ENCODE peak calls at places on chromosomes 16 and 17, in eight cellular contexts. Y, N, X, B, P, T, Q and O are unnamed samples.

GRCh38 chr16:79651363-79651762 is 50.8 kb upstream of the MAF start:
- DNase-seq in N (no peak), Y (peak), X (peak), T (peak), B (peak), P (no peak), Q (no peak), O (no peak)

GRCh38 chr17:82876602-82877391 is 37.0 kb upstream of the ZNF750 start:
- DNase-seq in T (peak), Y (peak), Q (peak), X (peak), P (peak), N (peak), B (peak), O (peak)

GRCh38 chr17:78013683-78014467 is 55.4 kb downstream of the TNRC6C start:
- DNase-seq in B (no peak), X (no peak), Q (peak), T (peak), N (no peak), P (peak), Y (peak), O (no peak)

GRCh38 chr17:35390663-35391062 is 17.2 kb upstream of the SLFN11 start:
- DNase-seq in P (no peak), Y (no peak), X (no peak), N (no peak), T (no peak), Q (no peak), B (no peak), O (no peak)

GRCh38 chr17:57442914-57443571 is 186.7 kb downstream of the MSI2 start:
- DNase-seq in B (peak), P (no peak), T (no peak), X (no peak), N (no peak), Q (peak), Y (no peak), O (no peak)

GRCh38 chr17:17064322-17064721 is 22.1 kb downstream of the MPRIP start:
- DNase-seq in P (no peak), Y (no peak), T (no peak), N (no peak), B (no peak), X (peak), Q (no peak), O (peak)

GRCh38 chr17:47702391-47702995 is 8.5 kb downstream of the TBKBP1 start:
- DNase-seq in P (no peak), X (no peak), T (no peak), Q (no peak), N (peak), Y (no peak), B (no peak), O (peak)

GRCh38 chr16:4801051-4801961 is 1.1 kb downstream of the ROGDI start:
- DNase-seq in T (no peak), Y (no peak), Q (no peak), N (no peak), B (no peak), P (peak), X (no peak), O (no peak)

GRCh38 chr16:25264599-25264998 is 7.0 kb upstream of the ZKSCAN2 start:
- DNase-seq in B (no peak), N (no peak), P (peak), X (no peak), Y (no peak), Q (no peak), T (no peak), O (no peak)

GRCh38 chr17:41869426-41869825 is 4.2 kb upstream of the KLHL11 start:
- DNase-seq in T (no peak), B (no peak), N (peak), X (no peak), Q (no peak), P (no peak), Y (no peak), O (no peak)

GRCh38 chr17:28599311-28600184 is 723 bp upstream of the SPAG5 start:
- DNase-seq in X (peak), B (peak), Y (peak), Q (peak), T (peak), P (no peak), N (peak), O (no peak)

GRCh38 chr16:70476272-70477020 is 22.1 kb downstream of the FCSK start:
- DNase-seq in Y (peak), P (no peak), X (no peak), B (peak), Q (no peak), T (no peak), N (no peak), O (no peak)

GRCh38 chr16:50311891-50312501 is 45.6 kb downstream of the ADCY7 start:
- DNase-seq in T (no peak), Y (no peak), B (no peak), Q (peak), P (no peak), X (peak), N (peak), O (peak)

GRCh38 chr16:1923299-1924034 is 5.3 kb upstream of the HS3ST6 start:
- DNase-seq in T (no peak), Q (no peak), B (no peak), X (no peak), Y (no peak), N (no peak), P (peak), O (no peak)

GRCh38 chr17:40373324-40373723 is 8.8 kb upstream of the GJD3 start:
- DNase-seq in B (no peak), N (no peak), Q (no peak), P (no peak), T (no peak), X (no peak), Y (no peak), O (no peak)

GRCh38 chr17:17884281-17885028 is 47.7 kb upstream of the SREBF1 start:
- DNase-seq in N (no peak), Y (no peak), Q (no peak), T (no peak), X (no peak), P (no peak), B (no peak), O (no peak)

GRCh38 chr17:39306028-39306427 is 80.3 kb upstream of the STAC2 start:
- DNase-seq in T (no peak), N (no peak), Q (peak), Y (no peak), P (no peak), B (no peak), X (no peak), O (no peak)

GRCh38 chr16:5504028-5504758 is 406.6 kb upstream of the EEF2KMT start:
- DNase-seq in N (no peak), T (no peak), Q (no peak), X (no peak), Y (peak), P (no peak), B (no peak), O (no peak)

GRCh38 chr16:66107661-66108060 is 258.8 kb upstream of the CDH5 start:
- DNase-seq in N (no peak), Y (no peak), P (no peak), X (no peak), Q (no peak), B (no peak), T (no peak), O (no peak)

GRCh38 chr17:1164935-1165556 is 14.7 kb downstream of the ABR start:
- DNase-seq in Q (no peak), P (no peak), B (no peak), Y (no peak), N (no peak), X (no peak), T (no peak), O (no peak)

GRCh38 chr17:17206149-17206912 is at the start of gene PLD6:
- DNase-seq in N (peak), Q (peak), T (peak), P (no peak), X (peak), B (peak), Y (no peak), O (no peak)

GRCh38 chr16:23729503-23730424 is 16.7 kb upstream of the ERN2 start:
- DNase-seq in X (no peak), Q (no peak), N (no peak), B (no peak), T (no peak), Y (no peak), P (no peak), O (no peak)

GRCh38 chr17:68344701-68345136 is 53.4 kb downstream of the ARSG start:
- DNase-seq in N (no peak), Q (no peak), Y (no peak), X (no peak), T (no peak), B (no peak), P (no peak), O (no peak)

GRCh38 chr17:5838661-5839300 is 231.4 kb upstream of the WSCD1 start:
- DNase-seq in Y (no peak), N (no peak), Q (no peak), X (no peak), B (no peak), P (no peak), T (no peak), O (no peak)

GRCh38 chr16:69382421-69382820 is 3.4 kb downstream of the TERF2 start:
- DNase-seq in Y (no peak), B (no peak), P (no peak), Q (no peak), N (no peak), X (no peak), T (no peak), O (no peak)

GRCh38 chr16:648071-648785 is 937 bp upstream of the WDR90 start:
- DNase-seq in P (no peak), T (peak), X (no peak), N (peak), Y (no peak), B (no peak), Q (peak), O (no peak)

GRCh38 chr17:77535435-77535834 is 394.7 kb downstream of the SEC14L1 start:
- DNase-seq in B (no peak), T (no peak), Q (no peak), P (no peak), Y (no peak), X (peak), N (peak), O (peak)

GRCh38 chr17:80141463-80142165 is 5.3 kb downstream of the EIF4A3 start:
- DNase-seq in Q (no peak), N (no peak), Y (no peak), P (no peak), B (no peak), X (no peak), T (no peak), O (no peak)

DNA sequence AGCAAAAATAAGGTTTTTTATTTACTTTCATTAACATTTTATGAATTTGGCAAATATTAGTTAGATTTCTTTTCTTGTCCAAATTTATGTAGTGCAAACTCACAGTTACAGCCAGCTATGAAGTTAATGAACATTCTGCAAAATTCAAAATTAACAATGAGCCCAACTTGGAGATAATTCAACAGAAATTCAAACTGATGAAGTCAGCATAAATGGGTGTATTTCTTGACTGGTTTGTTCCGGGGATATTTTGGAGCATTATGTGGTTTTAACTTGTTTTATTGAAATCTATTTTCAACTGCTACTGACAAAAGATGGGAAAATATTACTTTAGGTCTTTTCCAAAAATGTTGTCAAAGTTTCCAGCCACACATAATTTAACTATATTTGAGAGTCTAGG is 807.9 kb downstream of the CDH8 start:
- DNase-seq in P (no peak), T (no peak), X (no peak), Q (no peak), N (no peak), Y (no peak), B (no peak), O (no peak)
- TF ChIP-seq CTCF in P (no peak), T (no peak), X (no peak), Q (no peak), N (no peak), Y (no peak), B (no peak), O (no peak)

DNA sequence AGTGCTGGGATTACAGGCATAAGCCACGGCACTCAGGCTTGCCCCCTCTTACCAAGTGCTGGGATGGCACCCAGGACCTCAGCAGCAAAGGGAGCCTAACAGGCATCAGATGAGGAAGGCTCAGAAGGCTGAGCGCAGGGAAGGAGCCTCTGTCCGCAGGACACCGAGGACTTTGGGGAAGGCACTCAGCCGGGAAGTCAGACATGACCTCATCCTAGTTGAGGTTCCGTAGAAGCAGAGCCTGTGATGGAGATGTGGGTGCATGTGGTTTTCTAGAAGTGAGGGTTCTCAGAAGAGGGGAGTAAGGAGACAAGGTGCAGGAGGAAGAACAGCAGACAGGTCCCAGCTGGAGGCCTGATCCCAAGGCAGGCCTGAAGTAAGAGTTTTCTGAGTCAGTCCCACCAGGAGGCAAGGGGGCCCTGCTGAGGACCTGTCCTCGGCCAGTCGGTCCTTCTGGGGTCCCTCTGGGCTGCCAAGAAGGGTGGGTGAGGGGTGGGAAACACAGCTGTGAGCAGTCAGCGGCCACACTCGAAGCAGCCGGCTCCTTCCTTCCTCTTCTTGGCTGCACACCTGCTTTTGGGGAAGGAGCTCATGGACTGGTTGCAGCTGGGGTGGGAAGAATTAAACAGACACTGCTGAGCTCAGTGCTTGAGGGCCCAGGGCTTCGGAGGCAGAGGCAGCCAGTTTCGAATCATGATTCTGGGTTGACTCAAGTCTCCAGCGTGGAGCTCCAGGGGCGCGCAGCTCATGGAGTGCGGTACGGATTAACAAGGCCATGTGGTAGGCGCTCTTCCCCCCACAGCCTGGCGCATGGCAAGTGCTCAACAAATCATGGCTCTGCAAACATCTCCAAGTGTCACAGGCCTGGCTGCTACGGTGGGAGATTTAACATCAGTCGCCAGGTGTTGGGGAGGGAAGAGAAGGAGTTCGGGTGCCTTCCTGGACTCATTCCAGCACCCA is 38.9 kb upstream of the SNN start:
- DNase-seq in Y (no peak), Q (peak), T (peak), X (no peak), B (no peak), N (no peak), P (no peak), O (no peak)
- TF ChIP-seq CTCF in Y (no peak), Q (no peak), T (no peak), X (no peak), B (no peak), N (no peak), P (no peak), O (no peak)

GRCh38 chr17:22517716-22518115 is 825.4 kb downstream of the KCNJ18 start:
- DNase-seq in N (no peak), Q (no peak), B (no peak), X (no peak), P (no peak), T (no peak), Y (no peak), O (no peak)
- TF ChIP-seq CTCF in N (no peak), Q (no peak), B (no peak), X (no peak), P (no peak), T (no peak), Y (no peak), O (no peak)

GRCh38 chr17:58533616-58534188 is 19.3 kb upstream of the MTMR4 start:
- DNase-seq in X (no peak), P (no peak), Q (no peak), T (no peak), N (no peak), Y (no peak), B (no peak), O (no peak)

GRCh38 chr17:58532555-58532951 is 18.1 kb upstream of the MTMR4 start:
- DNase-seq in Y (no peak), B (no peak), Q (no peak), P (no peak), X (no peak), N (no peak), T (no peak), O (no peak)

GRCh38 chr17:58534901-58535421 is 20.5 kb upstream of the MTMR4 start:
- DNase-seq in X (no peak), N (no peak), Q (no peak), P (no peak), T (no peak), Y (no peak), B (no peak), O (no peak)

GRCh38 chr17:58535431-58535830 is 21.0 kb upstream of the MTMR4 start:
- DNase-seq in X (no peak), B (no peak), N (no peak), Y (no peak), T (no peak), Q (no peak), P (no peak), O (no peak)

GRCh38 chr17:58534331-58534730 is 19.9 kb upstream of the MTMR4 start:
- DNase-seq in P (no peak), Q (no peak), X (no peak), Y (no peak), B (no peak), N (no peak), T (no peak), O (no peak)
- TF ChIP-seq CTCF in P (no peak), Q (no peak), X (no peak), Y (no peak), B (no peak), N (no peak), T (no peak), O (no peak)

DNA sequence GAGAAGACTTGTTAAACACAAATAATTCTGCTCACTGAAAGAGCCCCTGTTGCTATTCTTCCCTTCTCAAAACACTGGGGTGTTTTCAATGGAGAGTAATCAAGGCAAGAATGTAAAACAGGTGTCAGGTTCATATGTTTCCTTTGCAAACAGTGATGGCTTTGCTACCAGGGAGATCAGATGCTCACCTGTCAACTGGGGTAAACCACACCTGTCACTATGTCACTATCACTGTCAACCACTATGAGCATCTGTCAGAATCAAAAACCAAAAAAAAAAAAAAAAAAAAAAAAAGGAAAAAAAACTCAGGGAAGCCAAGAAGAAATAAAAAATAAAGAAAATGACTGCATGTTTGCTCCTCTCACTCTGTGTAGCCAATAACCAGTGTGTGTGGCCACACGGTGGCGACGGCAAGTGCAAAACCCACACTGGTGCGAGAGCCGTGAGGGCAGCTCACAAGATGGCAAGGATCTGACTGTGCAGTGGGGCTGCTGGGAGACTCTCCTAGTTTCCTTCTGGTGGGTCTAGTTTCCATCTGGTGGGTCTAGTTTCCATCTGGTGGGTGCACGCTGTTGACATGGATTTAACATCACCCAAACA is 22.7 kb downstream of the USP22 start:
- DNase-seq in N (peak), P (no peak), B (peak), Y (no peak), T (no peak), Q (peak), X (peak), O (no peak)
- TF ChIP-seq CTCF in N (peak), P (peak), B (peak), Y (peak), T (peak), Q (peak), X (peak), O (peak)